ENCODE peak calls at places on chromosomes 12 and 14, in six cellular contexts. P, L, I, J, R and D are unnamed samples. For H3K27me3, the result is how much of the 10 kb centered on the place peaks cover.

GRCh38 chr12:108309674-108310312 is 29.3 kb downstream of the CMKLR1 start:
- DNase-seq in P (no peak), L (no peak), I (no peak), J (no peak), R (no peak), D (no peak)

GRCh38 chr12:78185651-78186050 is 355.0 kb downstream of the NAV3 start:
- DNase-seq in P (no peak), L (no peak), I (no peak), J (no peak), R (no peak), D (no peak)

GRCh38 chr14:81516941-81517797 is 16.5 kb downstream of the SEL1L start:
- DNase-seq in P (no peak), L (no peak), I (no peak), J (peak), R (peak), D (no peak)

GRCh38 chr12:25581067-25581466 is 28.0 kb upstream of the LMNTD1 start:
- DNase-seq in P (no peak), L (no peak), I (no peak), J (no peak), R (no peak), D (no peak)

GRCh38 chr12:46553266-46553665 is 180.7 kb upstream of the SLC38A2 start:
- DNase-seq in P (no peak), L (no peak), I (no peak), J (peak), R (no peak), D (no peak)

GRCh38 chr12:39095636-39096330 is 190.4 kb upstream of the CPNE8 start:
- DNase-seq in P (no peak), L (no peak), I (no peak), J (no peak), R (no peak), D (no peak)

GRCh38 chr14:60008042-60008441 is 83.7 kb upstream of the PCNX4 start:
- DNase-seq in P (no peak), L (no peak), I (no peak), J (no peak), R (no peak), D (no peak)

GRCh38 chr14:49582211-49582977 is 3.8 kb downstream of the RPS29 start:
- DNase-seq in P (no peak), L (no peak), I (no peak), J (no peak), R (no peak), D (no peak)

GRCh38 chr12:63862187-63863107 is 17.9 kb downstream of the SRGAP1 start:
- DNase-seq in P (no peak), L (no peak), I (peak), J (no peak), R (no peak), D (no peak)

GRCh38 chr12:132614861-132615578 is 3.6 kb upstream of the P2RX2 start:
- DNase-seq in P (peak), L (peak), I (peak), J (peak), R (peak), D (peak)

GRCh38 chr14:30872602-30873001 is 1.8 kb upstream of the COCH start:
- DNase-seq in P (no peak), L (no peak), I (no peak), J (no peak), R (peak), D (no peak)

GRCh38 chr12:89417246-89417977 is 65.1 kb upstream of the DUSP6 start:
- DNase-seq in P (no peak), L (no peak), I (no peak), J (peak), R (no peak), D (no peak)
- H3K27ac ChIP-seq in P (no peak), L (no peak), I (no peak), J (peak), R (no peak), D (no peak)

DNA sequence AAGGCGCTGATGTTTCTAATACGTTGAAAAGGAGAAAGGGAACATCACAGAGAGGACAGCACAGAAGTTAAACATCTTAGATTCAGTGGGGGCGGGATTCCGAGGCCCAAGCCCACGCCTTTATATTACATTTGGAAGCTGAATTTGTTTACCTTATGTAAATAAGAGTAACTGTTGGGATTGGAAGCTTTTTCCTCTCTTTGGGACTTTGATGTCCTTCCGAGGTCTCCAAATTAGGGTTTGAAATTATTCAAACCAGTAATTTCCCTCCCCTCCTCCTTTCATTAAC is 6.4 kb downstream of the FOXA1 start:
- DNase-seq in P (no peak), L (no peak), I (no peak), J (no peak), R (no peak), D (no peak)
- H3K27me3 ChIP-seq in P (half or more), L (half or more), I (under half), J (half or more), R (half or more), D (under half)

GRCh38 chr14:91128699-91129098 is 14.8 kb downstream of the DGLUCY start:
- DNase-seq in P (no peak), L (no peak), I (no peak), J (no peak), R (no peak), D (no peak)
- H3K27ac ChIP-seq in P (no peak), L (no peak), I (no peak), J (no peak), R (no peak), D (no peak)

GRCh38 chr14:73792476-73792875 is 59.2 kb upstream of the PTGR2 start:
- DNase-seq in P (no peak), L (no peak), I (no peak), J (no peak), R (peak), D (no peak)
- H3K27me3 ChIP-seq in P (under half), L (under half), I (under half), J (under half), R (half or more), D (under half)

GRCh38 chr14:68921666-68922065 is 57.4 kb downstream of the ACTN1 start:
- DNase-seq in P (no peak), L (no peak), I (no peak), J (no peak), R (no peak), D (no peak)

GRCh38 chr14:68922201-68922613 is 56.9 kb downstream of the ACTN1 start:
- DNase-seq in P (no peak), L (no peak), I (peak), J (no peak), R (no peak), D (no peak)

GRCh38 chr14:68921049-68921448 is 58.1 kb downstream of the ACTN1 start:
- DNase-seq in P (no peak), L (no peak), I (no peak), J (no peak), R (no peak), D (no peak)

GRCh38 chr14:68924392-68925158 is 54.5 kb downstream of the ACTN1 start:
- DNase-seq in P (no peak), L (peak), I (no peak), J (no peak), R (peak), D (no peak)

GRCh38 chr14:68922886-68923285 is 56.2 kb downstream of the ACTN1 start:
- DNase-seq in P (no peak), L (peak), I (no peak), J (no peak), R (no peak), D (no peak)
- H3K27ac ChIP-seq in P (no peak), L (peak), I (no peak), J (peak), R (peak), D (no peak)

DNA sequence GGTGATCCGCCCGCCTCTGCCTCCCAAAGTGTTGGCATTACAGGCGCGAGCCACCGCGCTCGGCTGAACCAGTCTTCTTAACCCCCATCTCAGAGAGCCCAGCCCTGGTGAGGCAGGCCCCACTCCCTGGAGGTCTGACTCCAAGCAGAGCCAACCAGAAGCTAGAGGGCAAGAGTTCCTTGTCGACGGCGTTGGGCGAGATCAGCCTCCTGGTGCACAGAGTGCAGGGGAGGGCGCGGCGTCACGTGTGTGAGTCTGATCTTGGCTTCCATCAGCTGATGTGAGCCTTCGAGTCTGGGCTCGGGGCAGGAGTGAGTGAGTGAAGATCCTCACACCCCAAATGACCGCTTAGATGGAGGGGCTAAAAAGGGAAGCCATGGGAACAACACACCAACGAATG is 28.8 kb upstream of the ADGRD1 start:
- DNase-seq in P (no peak), L (no peak), I (peak), J (no peak), R (no peak), D (no peak)
- H3K27me3 ChIP-seq in P (under half), L (under half), I (under half), J (under half), R (under half), D (under half)

DNA sequence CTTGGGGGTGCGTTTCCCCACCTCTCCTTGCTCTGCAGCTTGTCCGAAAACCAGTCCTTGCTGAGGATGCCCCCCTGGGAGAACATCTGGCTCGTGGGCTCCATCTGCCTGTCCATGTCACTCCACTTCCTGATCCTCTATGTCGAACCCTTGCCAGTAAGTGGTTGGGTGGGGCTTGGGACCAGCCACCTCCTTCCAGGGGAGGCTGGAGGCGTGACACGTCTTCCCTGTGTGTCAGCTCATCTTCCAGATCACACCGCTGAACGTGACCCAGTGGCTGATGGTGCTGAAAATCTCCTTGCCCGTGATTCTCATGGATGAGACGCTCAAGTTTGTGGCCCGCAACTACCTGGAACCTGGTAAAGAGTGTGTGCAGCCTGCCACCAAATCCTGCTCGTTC is 57.5 kb downstream of the ANAPC7 start:
- DNase-seq in P (no peak), L (no peak), I (no peak), J (no peak), R (no peak), D (no peak)
- H3K27ac ChIP-seq in P (no peak), L (no peak), I (no peak), J (no peak), R (no peak), D (no peak)